ENCODE peak calls at places on chromosomes 4 and X, in five cellular contexts. Q is GM12892, K is H1, V is GM12878, Y is K562. J is an unnamed sample.

GRCh38 chrX:118872102-118872566 is 48.5 kb downstream of the ZCCHC12 start:
- DNase-seq in Y (no peak), K (no peak), V (no peak), Q (no peak), J (no peak)

GRCh38 chrX:40524423-40524822 is 56.3 kb upstream of the ATP6AP2 start:
- DNase-seq in Y (no peak), K (no peak), Q (no peak), V (no peak), J (no peak)

GRCh38 chrX:53073115-53073581 is 9.0 kb upstream of the TSPYL2 start:
- DNase-seq in Q (no peak), Y (no peak), V (no peak), K (no peak), J (no peak)

GRCh38 chr4:128353791-128354190 is 66.2 kb upstream of the PGRMC2 start:
- DNase-seq in K (no peak), Y (no peak), V (no peak), Q (no peak), J (no peak)

GRCh38 chr4:64584981-64585557 is 175.8 kb upstream of the TECRL start:
- DNase-seq in Y (peak; percentile 34), K (no peak), Q (no peak), V (no peak), J (peak; percentile 1)

GRCh38 chr4:134027931-134028330 is 173.7 kb downstream of the PABPC4L start:
- DNase-seq in K (no peak), Q (no peak), V (no peak), Y (peak; percentile 2), J (no peak)

GRCh38 chr4:39467470-39467869 is 8.6 kb downstream of the LIAS start:
- DNase-seq in V (no peak), Q (no peak), K (no peak), Y (no peak), J (no peak)

GRCh38 chr4:134313591-134313990 is 112.0 kb upstream of the PABPC4L start:
- DNase-seq in Y (no peak), K (no peak), V (no peak), Q (no peak), J (no peak)

GRCh38 chr4:107931775-107932321 is 499 bp downstream of the CYP2U1 start:
- DNase-seq in Y (no peak), Q (no peak), V (no peak), K (no peak), J (no peak)

GRCh38 chrX:74178536-74178935 is 125.4 kb upstream of the ZCCHC13 start:
- DNase-seq in Y (no peak), Q (no peak), V (no peak), K (no peak), J (no peak)

GRCh38 chrX:13029341-13029740 is 15.1 kb downstream of the FAM9C start:
- DNase-seq in Y (peak; percentile 37), V (no peak), Q (no peak), K (no peak), J (no peak)

GRCh38 chr4:85724801-85725548 is 250.0 kb downstream of the ARHGAP24 start:
- DNase-seq in Q (no peak), V (no peak), Y (no peak), K (no peak), J (no peak)

GRCh38 chr4:30945586-30945985 is 225.4 kb downstream of the PCDH7 start:
- DNase-seq in K (no peak), V (no peak), Y (no peak), Q (no peak), J (no peak)

GRCh38 chr4:62070291-62070852 is 870.2 kb downstream of the ADGRL3 start:
- DNase-seq in Q (no peak), V (no peak), Y (no peak), K (no peak), J (no peak)

GRCh38 chr4:112296949-112297483 is at the start of gene ALPK1:
- DNase-seq in Q (no peak), K (no peak), Y (peak; percentile 69), V (no peak), J (no peak)

GRCh38 chr4:81142744-81143143 is 72.3 kb downstream of the PRKG2 start:
- DNase-seq in V (no peak), Q (no peak), K (no peak), Y (no peak), J (no peak)

GRCh38 chr4:38949416-38950051 is 81.9 kb downstream of the FAM114A1 start:
- DNase-seq in K (no peak), Q (no peak), Y (no peak), V (no peak), J (no peak)

GRCh38 chrX:153722704-153723350 is 1.4 kb downstream of the BCAP31 start:
- DNase-seq in V (no peak), Q (no peak), K (no peak), Y (no peak), J (no peak)

GRCh38 chrX:153724252-153725038 is at the start of the genes ABCD1 and BCAP31:
- DNase-seq in Y (peak; percentile 90), K (peak; percentile 29), V (peak; percentile 32), Q (peak; percentile 82), J (peak; percentile 86)

GRCh38 chrX:153725039-153725831 is 579 bp downstream of the ABCD1 start:
- DNase-seq in V (no peak), Q (no peak), Y (no peak), K (no peak), J (no peak)

GRCh38 chrX:153725832-153726285 is 1.2 kb downstream of the ABCD1 start:
- DNase-seq in K (no peak), Q (no peak), Y (no peak), V (no peak), J (no peak)

GRCh38 chrX:153723351-153724251 is 586 bp downstream of the BCAP31 start:
- DNase-seq in Q (peak; percentile 59), Y (peak; percentile 74), V (no peak), K (no peak), J (peak; percentile 54)
- TF ChIP-seq TAF1 in Q (no peak), Y (no peak), V (no peak), K (no peak), J (no peak)

GRCh38 chrX:48574270-48575266 is at the start of gene RBM3:
- DNase-seq in Y (peak; percentile 97), K (peak; percentile 71), V (peak; percentile 83), Q (peak; percentile 63), J (peak; percentile 61)
- TF ChIP-seq POLR2A in Y (peak; percentile 98), K (peak; percentile 55), V (peak; percentile 94), Q (peak; percentile 88), J (peak; percentile 91)

DNA sequence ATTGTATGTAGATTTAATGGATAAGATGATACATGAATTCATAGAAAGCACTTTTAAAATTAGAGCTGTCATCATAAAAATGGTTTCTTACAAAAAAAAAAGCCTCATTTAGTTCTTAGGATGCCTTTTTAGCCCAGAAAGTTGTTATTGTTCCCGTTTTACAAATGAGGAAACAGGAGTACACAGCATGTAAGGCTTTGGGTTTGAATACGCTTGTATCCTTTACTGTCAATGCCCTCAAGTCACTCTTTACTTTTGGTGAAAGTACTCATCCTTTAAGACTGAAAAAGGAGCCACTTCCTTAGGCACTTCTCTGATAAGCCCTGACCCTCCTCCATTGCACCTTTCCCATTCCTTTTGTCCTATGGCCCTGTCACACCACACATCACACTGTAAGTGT is 4.9 kb downstream of the EREG start:
- DNase-seq in K (no peak), V (no peak), Y (no peak), Q (no peak), J (no peak)
- TF ChIP-seq TAF1 in K (no peak), V (no peak), Y (no peak), Q (no peak), J (no peak)

GRCh38 chr4:118361192-118361591 is 8.4 kb upstream of the PRSS12 start:
- DNase-seq in V (no peak), Y (no peak), Q (no peak), K (no peak), J (no peak)
- TF ChIP-seq POLR2A in V (no peak), Y (no peak), Q (no peak), K (no peak), J (no peak)

DNA sequence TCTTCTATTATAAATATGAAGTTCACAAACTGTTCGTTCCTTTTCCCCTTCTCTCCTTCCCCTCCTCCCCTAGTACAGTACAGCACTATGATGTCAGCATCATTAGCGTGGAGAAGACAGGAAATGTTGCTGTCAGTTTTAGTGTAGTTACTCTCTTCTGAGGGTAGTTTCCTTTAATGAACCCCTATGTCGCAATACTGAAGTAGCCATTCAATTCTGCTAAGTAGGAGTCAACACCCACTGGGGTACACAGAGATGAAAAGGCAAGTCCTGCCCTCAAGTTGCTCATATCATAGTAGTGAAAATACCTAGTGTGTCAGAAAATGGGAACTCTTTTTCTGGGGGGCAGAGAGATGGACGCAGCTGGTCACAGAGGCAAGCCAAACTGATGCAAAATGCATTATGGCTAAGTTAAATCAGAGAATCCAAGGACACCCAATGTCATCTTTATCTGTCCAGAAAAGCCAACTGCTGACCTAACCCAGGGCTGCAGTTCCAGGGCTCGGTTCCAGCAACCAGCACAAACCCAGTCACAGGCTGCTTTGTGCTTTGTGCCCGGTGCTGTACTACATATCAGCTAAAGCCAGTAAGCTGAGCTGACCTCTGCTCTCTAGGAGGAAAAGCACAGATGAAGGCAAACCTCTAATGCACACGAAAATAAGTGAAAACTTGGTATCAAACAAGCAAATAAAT is 31.5 kb downstream of the GRIA3 start:
- DNase-seq in K (no peak), Q (no peak), V (no peak), Y (peak; percentile 24), J (no peak)
- TF ChIP-seq TAF1 in K (no peak), Q (no peak), V (no peak), Y (no peak), J (no peak)

GRCh38 chrX:101617211-101618191 is at the start of gene ARMCX6:
- DNase-seq in Q (peak; percentile 47), K (no peak), Y (peak; percentile 84), V (no peak), J (peak; percentile 44)
- TF ChIP-seq POLR2A in Q (no peak), K (peak; percentile 64), Y (peak; percentile 57), V (peak; percentile 68), J (no peak)

GRCh38 chr4:183905081-183905592 is at the start of gene STOX2:
- DNase-seq in Q (no peak), V (no peak), K (no peak), Y (no peak), J (peak; percentile 28)
- TF ChIP-seq TAF1 in Q (no peak), V (no peak), K (no peak), Y (no peak), J (no peak)

GRCh38 chr4:189807031-189807430 is 133.6 kb upstream of the FRG1 start:
- DNase-seq in Y (no peak), V (no peak), Q (no peak), K (no peak), J (no peak)
- TF ChIP-seq POLR2A in Y (no peak), V (no peak), Q (no peak), K (no peak), J (no peak)